ENCODE peak calls at places on chromosomes 1 and 21, in eight cellular contexts. Z is A549, K is IMR-90, Y is lower leg skin, Q is GM12891, J is uterus, L is K562, R is stomach. E is an unnamed sample.

GRCh38 chr1:44288883-44289282 is 66.2 kb downstream of the ERI3 start:
- DNase-seq in K (no peak), R (no peak), Y (no peak), Z (no peak), J (no peak), Q (no peak), L (no peak), E (no peak)

GRCh38 chr1:2174348-2175054 is 20.1 kb downstream of the FAAP20 start:
- DNase-seq in Y (no peak), L (peak), K (peak), J (peak), Z (peak), R (peak), Q (peak), E (peak)

GRCh38 chr1:222970040-222970439 is 155.2 kb downstream of the DISP1 start:
- DNase-seq in J (no peak), R (no peak), Y (no peak), Q (no peak), Z (no peak), K (no peak), L (no peak), E (no peak)

GRCh38 chr1:194447635-194448034 is 1261.2 kb upstream of the B3GALT2 start:
- DNase-seq in Z (no peak), Q (no peak), K (peak), R (no peak), L (no peak), Y (no peak), J (no peak), E (no peak)

GRCh38 chr1:211621471-211622198 is 42.7 kb upstream of the SLC30A1 start:
- DNase-seq in R (no peak), Y (no peak), J (no peak), K (peak), L (no peak), Q (no peak), Z (no peak), E (no peak)

GRCh38 chr1:23619299-23620188 is 60.2 kb upstream of the ID3 start:
- DNase-seq in Y (no peak), Z (no peak), L (peak), J (no peak), Q (peak), R (peak), K (peak), E (no peak)

GRCh38 chr1:184933944-184934343 is 40.4 kb downstream of the NIBAN1 start:
- DNase-seq in Z (no peak), Q (no peak), K (no peak), Y (no peak), L (no peak), R (no peak), J (no peak), E (no peak)

GRCh38 chr1:40784141-40784770 is 669 bp downstream of the KCNQ4 start:
- DNase-seq in Z (no peak), R (peak), Q (peak), J (no peak), K (no peak), L (peak), Y (no peak), E (no peak)

GRCh38 chr1:228305721-228306152 is 97.9 kb downstream of the OBSCN start:
- DNase-seq in J (no peak), Y (no peak), R (no peak), Q (no peak), L (no peak), Z (no peak), K (no peak), E (no peak)

GRCh38 chr1:226994357-226995063 is 54.4 kb downstream of the COQ8A start:
- DNase-seq in Q (no peak), Y (no peak), J (no peak), R (no peak), Z (no peak), K (no peak), L (no peak), E (no peak)

GRCh38 chr21:33843216-33843615 is 72.4 kb downstream of the ATP5PO start:
- DNase-seq in K (no peak), Z (no peak), R (no peak), Y (no peak), L (no peak), J (peak), Q (no peak), E (no peak)

GRCh38 chr1:186987065-186987464 is 158.3 kb downstream of the PLA2G4A start:
- DNase-seq in Y (no peak), Z (no peak), L (no peak), R (no peak), K (no peak), J (no peak), Q (no peak), E (no peak)

GRCh38 chr1:30742963-30743559 is 14.5 kb downstream of the LAPTM5 start:
- DNase-seq in R (no peak), Z (no peak), Y (no peak), K (no peak), L (no peak), Q (no peak), J (no peak), E (no peak)

GRCh38 chr21:41809891-41810596 is 43.2 kb upstream of the RIPK4 start:
- DNase-seq in K (no peak), Z (no peak), Q (no peak), R (no peak), J (no peak), L (no peak), Y (no peak), E (no peak)

GRCh38 chr1:41666991-41667631 is 182.6 kb upstream of the EDN2 start:
- DNase-seq in Q (no peak), J (no peak), K (peak), R (peak), L (no peak), Y (no peak), Z (no peak), E (no peak)

GRCh38 chr1:112957133-112957812 is 1.3 kb upstream of the SLC16A1 start:
- DNase-seq in K (peak), Q (peak), J (peak), Z (peak), R (no peak), L (no peak), Y (peak), E (peak)

GRCh38 chr1:159853417-159853816 is 9.0 kb downstream of the VSIG8 start:
- DNase-seq in Q (no peak), J (no peak), Z (no peak), K (peak), Y (no peak), L (no peak), R (no peak), E (no peak)

GRCh38 chr1:55155522-55155921 is 59.6 kb downstream of the USP24 start:
- DNase-seq in K (no peak), R (peak), J (no peak), L (no peak), Z (no peak), Y (no peak), Q (no peak), E (no peak)

GRCh38 chr21:38351961-38352521 is 95.2 kb downstream of the KCNJ15 start:
- DNase-seq in Q (no peak), L (no peak), Z (peak), K (peak), J (no peak), Y (no peak), R (no peak), E (peak)

GRCh38 chr1:101379939-101380338 is 143.1 kb downstream of the S1PR1 start:
- DNase-seq in J (no peak), Y (no peak), K (no peak), Z (no peak), L (no peak), Q (no peak), R (no peak), E (no peak)

GRCh38 chr1:56206391-56206790 is 373.0 kb downstream of the PLPP3 start:
- DNase-seq in Y (no peak), J (no peak), L (no peak), Z (no peak), R (no peak), K (peak), Q (no peak), E (no peak)

GRCh38 chr1:212916395-212917133 is 33.8 kb upstream of the VASH2 start:
- DNase-seq in Z (no peak), Y (no peak), K (peak), L (peak), R (peak), J (peak), Q (no peak), E (no peak)

GRCh38 chr1:224433041-224433670 is 1.4 kb downstream of the WDR26 start:
- DNase-seq in J (peak), L (peak), Z (no peak), K (no peak), Y (peak), R (no peak), Q (no peak), E (peak)

GRCh38 chr1:233341117-233341516 is 13.6 kb downstream of the MAP3K21 start:
- DNase-seq in K (no peak), Z (no peak), Q (no peak), Y (no peak), L (no peak), J (no peak), R (no peak), E (no peak)

GRCh38 chr1:182580736-182581135 is 8.3 kb downstream of the RNASEL start:
- DNase-seq in Z (no peak), L (no peak), K (no peak), Y (no peak), J (no peak), R (no peak), Q (no peak), E (no peak)

GRCh38 chr1:2493691-2494322 is 17.7 kb downstream of the PLCH2 start:
- DNase-seq in K (no peak), R (no peak), Q (no peak), J (no peak), Z (no peak), L (no peak), Y (no peak), E (no peak)

GRCh38 chr1:2412773-2413494 is 570 bp upstream of the PEX10 start:
- DNase-seq in Y (no peak), Q (peak), J (peak), L (peak), R (no peak), K (peak), Z (peak), E (peak)

DNA sequence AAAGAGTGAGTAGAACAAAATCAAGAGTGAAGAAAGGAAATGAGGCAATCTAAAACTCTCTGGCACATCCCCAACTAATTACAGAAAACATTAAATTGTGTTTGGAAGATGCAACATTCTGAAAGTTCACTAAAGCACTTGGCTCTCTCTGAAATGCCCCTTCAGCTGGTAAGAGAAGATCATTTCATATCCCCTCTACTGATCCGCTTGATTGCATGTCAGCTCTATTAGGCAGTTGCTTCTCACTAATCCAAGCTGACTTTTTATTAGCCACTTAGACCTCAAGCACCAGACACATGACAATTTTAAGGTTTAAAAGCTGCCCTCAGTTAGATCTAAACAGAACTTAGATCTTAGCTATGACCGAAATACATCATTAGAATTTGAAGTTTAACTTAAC is 262.8 kb upstream of the PRMT6 start:
- DNase-seq in Y (no peak), Z (no peak), R (no peak), K (no peak), L (no peak), J (no peak), Q (no peak), E (no peak)
- TF ChIP-seq POLR2A in Y (no peak), Z (no peak), R (no peak), K (no peak), L (no peak), J (no peak), Q (no peak), E (no peak)

GRCh38 chr1:244450597-244451538 is 841 bp downstream of the ADSS2 start:
- DNase-seq in Q (peak), K (peak), J (peak), L (peak), R (peak), Y (peak), Z (peak), E (peak)

GRCh38 chr1:244451951-244452795 is 464 bp upstream of the ADSS2 start:
- DNase-seq in J (peak), R (peak), Y (peak), Z (peak), L (peak), Q (peak), K (peak), E (peak)

GRCh38 chr1:244454412-244454811 is 2.7 kb upstream of the ADSS2 start:
- DNase-seq in J (no peak), R (no peak), Z (no peak), K (no peak), Y (no peak), L (no peak), Q (no peak), E (no peak)

GRCh38 chr1:244449936-244450508 is 1.7 kb downstream of the ADSS2 start:
- DNase-seq in Z (no peak), R (no peak), Q (no peak), Y (no peak), J (no peak), K (no peak), L (no peak), E (no peak)

GRCh38 chr1:244451539-244451950 is at the start of gene ADSS2:
- DNase-seq in R (peak), K (no peak), J (no peak), L (no peak), Z (peak), Y (no peak), Q (no peak), E (peak)
- TF ChIP-seq POLR2A in R (peak), K (peak), J (peak), L (peak), Z (peak), Y (peak), Q (peak), E (peak)

DNA sequence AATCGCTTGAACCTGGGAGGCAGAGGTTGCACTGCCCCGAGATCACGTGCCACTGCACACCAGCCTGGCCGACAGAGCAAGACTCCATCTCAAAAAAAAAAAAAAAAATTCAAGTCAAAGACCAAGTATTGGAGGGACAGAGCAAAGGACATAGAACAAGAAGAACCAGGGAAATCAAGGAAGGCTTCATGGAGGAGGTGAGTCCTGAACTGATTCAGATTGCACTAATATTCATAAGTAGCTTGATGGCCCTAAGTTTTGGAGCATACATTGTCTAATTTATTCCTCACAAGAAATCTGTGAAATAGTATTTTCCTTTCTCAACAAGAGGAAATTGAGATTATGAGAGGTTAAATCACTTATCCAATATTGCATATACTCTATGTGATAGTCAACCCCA is 3.9 kb upstream of the PRR9 start:
- DNase-seq in K (no peak), L (no peak), J (no peak), Q (no peak), R (no peak), Z (no peak), Y (no peak), E (no peak)
- TF ChIP-seq POLR2A in K (no peak), L (no peak), J (no peak), Q (no peak), R (no peak), Z (no peak), Y (no peak), E (no peak)

DNA sequence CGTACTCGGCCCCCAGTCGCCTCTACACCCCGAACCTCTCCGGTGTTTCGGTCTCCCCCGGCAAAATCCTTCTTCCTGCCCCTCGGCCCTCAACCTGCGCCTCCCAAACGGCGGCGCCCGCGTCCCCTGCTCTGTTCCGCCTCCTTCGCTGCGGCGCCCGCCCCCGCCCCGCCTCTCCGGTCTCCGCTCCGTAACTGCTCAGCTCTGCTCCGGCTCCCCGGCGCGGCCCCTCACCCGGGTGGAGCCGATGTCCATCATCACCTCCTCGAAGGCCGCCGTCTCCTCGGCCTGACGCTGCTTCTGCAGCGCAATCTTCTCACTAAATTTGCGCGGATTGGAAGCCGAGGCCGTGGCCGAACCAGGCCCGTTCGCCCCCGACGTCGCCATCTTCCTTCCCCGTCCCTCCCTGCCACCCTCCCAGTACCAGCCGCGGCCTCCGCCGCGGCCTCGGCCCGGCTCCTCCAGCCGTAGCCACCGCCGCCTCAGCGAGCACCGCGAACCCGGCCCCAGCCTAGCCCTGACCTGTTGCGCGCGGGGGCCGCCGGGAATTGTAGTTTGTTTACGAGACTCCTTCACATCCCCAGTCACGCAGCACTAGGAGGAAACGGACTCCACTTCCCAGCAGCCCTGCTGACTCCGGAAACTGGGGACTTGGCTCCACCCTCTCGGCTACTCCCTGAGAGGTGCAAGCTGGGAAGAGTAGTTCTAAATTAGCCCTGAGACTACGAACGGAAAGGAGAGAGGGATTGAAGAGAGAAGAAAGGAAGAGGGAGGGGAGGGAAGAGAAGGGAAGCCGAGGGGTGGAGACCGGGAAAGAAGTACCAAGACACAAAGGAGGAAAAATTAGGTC is at the start of gene CRTC2:
- DNase-seq in L (peak), R (peak), K (peak), Z (peak), Q (peak), Y (peak), J (peak), E (peak)
- TF ChIP-seq POLR2A in L (peak), R (no peak), K (peak), Z (peak), Q (no peak), Y (peak), J (peak), E (peak)

DNA sequence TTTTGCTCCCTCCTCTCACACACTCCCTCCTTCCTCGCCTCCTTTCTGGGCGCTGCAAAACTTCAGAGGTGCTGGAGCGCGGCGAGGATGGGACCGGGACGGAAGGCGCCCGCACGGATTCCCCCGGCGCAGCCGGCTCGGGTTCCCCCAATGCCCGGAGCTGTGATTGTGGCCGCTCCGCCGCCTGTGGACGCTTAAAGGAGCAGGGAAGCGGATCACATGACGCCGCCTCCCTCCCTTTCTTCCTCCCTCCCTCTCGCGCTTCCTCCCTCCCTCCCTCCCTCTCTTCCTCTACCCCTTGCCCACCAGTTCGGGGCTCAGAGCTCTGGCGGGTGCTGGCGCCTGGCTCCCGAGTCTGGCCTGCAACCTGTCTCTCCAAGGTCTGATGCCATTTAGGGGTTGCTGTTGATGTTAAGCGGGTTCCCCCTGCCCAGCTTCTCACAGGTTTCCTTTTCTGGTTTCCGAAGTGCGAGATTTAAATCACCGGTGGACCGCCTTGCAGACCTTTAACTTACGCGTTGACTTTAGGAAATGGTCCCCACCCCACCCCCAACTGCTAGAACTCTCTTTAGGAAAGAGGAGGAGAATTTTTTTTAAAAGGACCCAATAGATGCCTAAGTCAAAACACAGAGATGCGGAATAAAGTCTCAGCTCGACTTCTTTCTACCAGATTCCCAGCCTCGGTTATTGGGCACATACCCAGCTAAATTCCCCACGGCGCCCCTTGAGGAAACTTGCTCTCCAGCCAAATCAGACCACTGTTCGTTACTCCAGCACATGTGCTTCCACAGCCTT is at the start of gene WLS:
- DNase-seq in Y (peak), J (peak), Z (peak), Q (no peak), K (peak), R (peak), L (no peak), E (peak)
- TF ChIP-seq POLR2A in Y (no peak), J (peak), Z (no peak), Q (no peak), K (peak), R (peak), L (no peak), E (peak)

DNA sequence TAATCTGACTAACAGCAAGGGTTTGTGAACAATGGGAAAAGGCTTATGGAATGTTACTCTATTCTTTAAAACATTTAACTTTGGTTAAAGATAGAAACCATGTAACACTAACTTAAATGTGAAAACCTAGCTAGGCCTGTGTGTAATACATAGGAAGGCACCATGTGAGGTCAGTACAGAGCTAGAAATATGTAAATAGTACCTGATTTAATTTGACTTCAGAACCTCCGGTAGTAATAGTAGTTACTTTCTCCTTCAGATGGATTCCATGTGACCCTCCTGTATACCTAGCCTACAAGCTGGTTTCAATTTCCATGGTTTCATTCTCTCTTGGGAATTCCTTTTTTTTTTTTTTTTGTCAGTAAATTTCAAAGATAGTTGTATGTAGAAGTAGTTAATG is 1.3 kb downstream of the MTF2 start:
- DNase-seq in Y (no peak), R (no peak), Z (peak), J (no peak), L (peak), K (peak), Q (peak), E (no peak)
- TF ChIP-seq POLR2A in Y (no peak), R (no peak), Z (no peak), J (no peak), L (no peak), K (no peak), Q (no peak), E (no peak)

GRCh38 chr1:32205401-32206370 is at the start of gene IQCC:
- DNase-seq in J (peak), Y (peak), Q (peak), Z (peak), L (peak), K (peak), R (peak), E (peak)
- TF ChIP-seq POLR2A in J (peak), Y (no peak), Q (peak), Z (peak), L (peak), K (peak), R (peak), E (peak)